ENCODE peak calls at places on chromosomes 4 and X, in six cellular contexts. One of them, this sample, is unnamed. For H3K4me1, the result is how much of the 10 kb centered on the place peaks cover.

GRCh38 chrX:109936114-109936513 is 66.8 kb upstream of the TMEM164 start:
- DNase-seq in heart left ventricle: no peak
- DNase-seq in keratinocyte: no peak
- DNase-seq in Peyer's patch: no peak
- DNase-seq in mucosa of descending colon: no peak
- DNase-seq in IMR-90: peak
- DNase-seq in this sample: no peak

GRCh38 chrX:128931071-128931470 is 592.2 kb downstream of the SMARCA1 start:
- DNase-seq in heart left ventricle: no peak
- DNase-seq in mucosa of descending colon: peak
- DNase-seq in Peyer's patch: no peak
- DNase-seq in IMR-90: no peak
- DNase-seq in keratinocyte: no peak
- DNase-seq in this sample: no peak

GRCh38 chr4:55169352-55169959 is 44.1 kb upstream of the KDR start:
- DNase-seq in keratinocyte: no peak
- DNase-seq in Peyer's patch: no peak
- DNase-seq in mucosa of descending colon: no peak
- DNase-seq in heart left ventricle: no peak
- DNase-seq in IMR-90: peak
- DNase-seq in this sample: peak

GRCh38 chr4:15672096-15672495 is 9.5 kb upstream of the FAM200B start:
- DNase-seq in mucosa of descending colon: no peak
- DNase-seq in keratinocyte: no peak
- DNase-seq in IMR-90: no peak
- DNase-seq in Peyer's patch: no peak
- DNase-seq in heart left ventricle: no peak
- DNase-seq in this sample: no peak

GRCh38 chr4:150411527-150411926 is 170.4 kb upstream of the MAB21L2 start:
- DNase-seq in heart left ventricle: no peak
- DNase-seq in Peyer's patch: no peak
- DNase-seq in mucosa of descending colon: no peak
- DNase-seq in IMR-90: no peak
- DNase-seq in keratinocyte: no peak
- DNase-seq in this sample: no peak

GRCh38 chr4:113004655-113005054 is 44.8 kb upstream of the ANK2 start:
- DNase-seq in IMR-90: no peak
- DNase-seq in mucosa of descending colon: no peak
- DNase-seq in heart left ventricle: no peak
- DNase-seq in Peyer's patch: no peak
- DNase-seq in keratinocyte: no peak
- DNase-seq in this sample: no peak

GRCh38 chr4:147340111-147340510 is 140.8 kb upstream of the EDNRA start:
- DNase-seq in keratinocyte: no peak
- DNase-seq in heart left ventricle: no peak
- DNase-seq in Peyer's patch: no peak
- DNase-seq in IMR-90: peak
- DNase-seq in mucosa of descending colon: no peak
- DNase-seq in this sample: no peak

GRCh38 chr4:139625487-139625886 is 40.1 kb upstream of the MGST2 start:
- DNase-seq in keratinocyte: no peak
- DNase-seq in Peyer's patch: no peak
- DNase-seq in IMR-90: no peak
- DNase-seq in mucosa of descending colon: no peak
- DNase-seq in heart left ventricle: no peak
- DNase-seq in this sample: no peak

GRCh38 chr4:108399610-108400265 is 220.6 kb upstream of the RPL34 start:
- DNase-seq in heart left ventricle: no peak
- DNase-seq in keratinocyte: no peak
- DNase-seq in IMR-90: no peak
- DNase-seq in mucosa of descending colon: no peak
- DNase-seq in Peyer's patch: no peak
- DNase-seq in this sample: no peak

GRCh38 chrX:103678199-103678993 is 8.1 kb downstream of the MORF4L2 start:
- DNase-seq in heart left ventricle: no peak
- DNase-seq in keratinocyte: no peak
- DNase-seq in IMR-90: peak
- DNase-seq in Peyer's patch: no peak
- DNase-seq in mucosa of descending colon: no peak
- DNase-seq in this sample: no peak

GRCh38 chr4:37749398-37749988 is 63.3 kb upstream of the RELL1 start:
- DNase-seq in mucosa of descending colon: no peak
- DNase-seq in keratinocyte: no peak
- DNase-seq in IMR-90: no peak
- DNase-seq in heart left ventricle: no peak
- DNase-seq in Peyer's patch: no peak
- DNase-seq in this sample: no peak

GRCh38 chrX:118240359-118240758 is 105.5 kb upstream of the WDR44 start:
- DNase-seq in Peyer's patch: no peak
- DNase-seq in mucosa of descending colon: no peak
- DNase-seq in heart left ventricle: peak
- DNase-seq in keratinocyte: no peak
- DNase-seq in IMR-90: no peak
- DNase-seq in this sample: no peak

GRCh38 chr4:171049380-171049779 is 763.8 kb upstream of the GALNTL6 start:
- DNase-seq in mucosa of descending colon: no peak
- DNase-seq in IMR-90: no peak
- DNase-seq in heart left ventricle: no peak
- DNase-seq in keratinocyte: no peak
- DNase-seq in Peyer's patch: no peak
- DNase-seq in this sample: no peak

GRCh38 chrX:15988661-15989603 is 134.3 kb upstream of the AP1S2 start:
- DNase-seq in mucosa of descending colon: no peak
- DNase-seq in IMR-90: peak
- DNase-seq in keratinocyte: no peak
- DNase-seq in Peyer's patch: no peak
- DNase-seq in heart left ventricle: no peak
- DNase-seq in this sample: no peak

GRCh38 chr4:43757147-43757546 is 691.5 kb downstream of the KCTD8 start:
- DNase-seq in heart left ventricle: no peak
- DNase-seq in mucosa of descending colon: no peak
- DNase-seq in Peyer's patch: no peak
- DNase-seq in keratinocyte: no peak
- DNase-seq in IMR-90: no peak
- DNase-seq in this sample: no peak

GRCh38 chr4:17562157-17562556 is 14.8 kb upstream of the LAP3 start:
- DNase-seq in Peyer's patch: no peak
- DNase-seq in heart left ventricle: no peak
- DNase-seq in IMR-90: no peak
- DNase-seq in mucosa of descending colon: peak
- DNase-seq in keratinocyte: no peak
- DNase-seq in this sample: no peak

GRCh38 chrX:2499507-2499906 is 1.3 kb downstream of the DHRSX start:
- DNase-seq in keratinocyte: no peak
- DNase-seq in mucosa of descending colon: no peak
- DNase-seq in IMR-90: no peak
- DNase-seq in heart left ventricle: no peak
- DNase-seq in Peyer's patch: no peak
- DNase-seq in this sample: no peak

GRCh38 chr4:151524610-151525009 is 115.6 kb downstream of the FHIP1A start:
- DNase-seq in heart left ventricle: no peak
- DNase-seq in IMR-90: no peak
- DNase-seq in mucosa of descending colon: no peak
- DNase-seq in Peyer's patch: no peak
- DNase-seq in keratinocyte: peak
- DNase-seq in this sample: no peak

GRCh38 chrX:33207056-33207455 is 4.3 kb downstream of the DMD start:
- DNase-seq in heart left ventricle: no peak
- DNase-seq in IMR-90: peak
- DNase-seq in mucosa of descending colon: no peak
- DNase-seq in keratinocyte: no peak
- DNase-seq in Peyer's patch: no peak
- DNase-seq in this sample: no peak

GRCh38 chrX:42686706-42687105 is 91.3 kb downstream of the PPP1R2C start:
- DNase-seq in Peyer's patch: no peak
- DNase-seq in IMR-90: no peak
- DNase-seq in heart left ventricle: no peak
- DNase-seq in keratinocyte: no peak
- DNase-seq in mucosa of descending colon: no peak
- DNase-seq in this sample: no peak

GRCh38 chrX:116318672-116319071 is 117.7 kb upstream of the SLC6A14 start:
- DNase-seq in Peyer's patch: no peak
- DNase-seq in keratinocyte: no peak
- DNase-seq in heart left ventricle: no peak
- DNase-seq in IMR-90: no peak
- DNase-seq in mucosa of descending colon: no peak
- DNase-seq in this sample: no peak

GRCh38 chr4:39406763-39407583 is at the start of gene KLB:
- DNase-seq in mucosa of descending colon: peak
- DNase-seq in keratinocyte: no peak
- DNase-seq in Peyer's patch: no peak
- DNase-seq in heart left ventricle: no peak
- DNase-seq in IMR-90: no peak
- DNase-seq in this sample: no peak

DNA sequence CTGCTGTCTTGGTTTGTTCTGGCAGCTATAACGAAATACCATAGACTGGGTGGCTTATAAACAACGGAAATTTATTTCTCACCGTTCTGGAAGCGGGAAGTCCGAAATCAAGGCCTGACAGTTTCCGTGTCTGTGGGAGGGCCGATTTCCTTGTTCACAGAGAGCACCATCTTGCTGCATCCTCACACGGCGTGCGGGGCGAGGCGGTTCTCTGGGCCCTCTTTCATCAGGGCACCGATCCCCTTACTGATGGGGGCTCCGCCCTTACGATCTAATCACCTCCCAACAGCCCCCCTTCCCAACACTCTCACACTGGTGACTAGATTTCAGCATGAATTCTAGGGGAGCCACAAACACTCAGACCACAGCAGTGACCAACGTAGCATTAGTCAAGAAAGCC is 578.3 kb upstream of the FAT1 start:
- DNase-seq in Peyer's patch: no peak
- DNase-seq in heart left ventricle: no peak
- DNase-seq in keratinocyte: no peak
- DNase-seq in IMR-90: no peak
- DNase-seq in mucosa of descending colon: no peak
- DNase-seq in this sample: no peak
- H3K4me1 ChIP-seq in Peyer's patch: under half
- H3K4me1 ChIP-seq in heart left ventricle: under half
- H3K4me1 ChIP-seq in keratinocyte: under half
- H3K4me1 ChIP-seq in IMR-90: under half
- H3K4me1 ChIP-seq in mucosa of descending colon: under half
- H3K4me1 ChIP-seq in this sample: under half

DNA sequence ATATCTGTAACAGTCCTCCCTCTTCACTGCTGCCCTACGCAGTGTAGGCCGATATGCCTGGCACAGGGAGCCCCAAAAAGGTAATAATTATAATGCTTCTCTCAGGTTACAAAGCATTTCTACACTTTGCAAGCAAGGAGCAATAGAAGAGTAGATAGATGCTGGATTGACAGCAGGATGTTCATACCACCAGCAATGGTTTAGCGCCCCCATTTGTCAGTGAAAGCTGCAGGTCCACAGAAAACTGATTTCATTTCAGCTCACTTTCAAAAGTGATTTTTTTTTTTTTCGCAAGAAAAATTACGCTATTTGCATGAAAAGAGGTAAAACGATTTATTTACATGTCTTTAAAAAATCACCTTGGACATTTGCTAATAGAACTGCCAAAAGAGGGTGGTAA is 34.5 kb downstream of the HPF1 start:
- DNase-seq in keratinocyte: no peak
- DNase-seq in mucosa of descending colon: peak
- DNase-seq in Peyer's patch: no peak
- DNase-seq in heart left ventricle: no peak
- DNase-seq in IMR-90: no peak
- DNase-seq in this sample: no peak
- TF ChIP-seq CTCF in keratinocyte: no peak
- TF ChIP-seq CTCF in mucosa of descending colon: no peak
- TF ChIP-seq CTCF in Peyer's patch: no peak
- TF ChIP-seq CTCF in heart left ventricle: no peak
- TF ChIP-seq CTCF in IMR-90: peak
- TF ChIP-seq CTCF in this sample: no peak

GRCh38 chr4:102562995-102563394 is 61.8 kb downstream of the NFKB1 start:
- DNase-seq in Peyer's patch: no peak
- DNase-seq in IMR-90: peak
- DNase-seq in heart left ventricle: no peak
- DNase-seq in mucosa of descending colon: no peak
- DNase-seq in keratinocyte: no peak
- DNase-seq in this sample: no peak

GRCh38 chr4:102557636-102558035 is 56.5 kb downstream of the NFKB1 start:
- DNase-seq in IMR-90: no peak
- DNase-seq in heart left ventricle: no peak
- DNase-seq in Peyer's patch: no peak
- DNase-seq in keratinocyte: no peak
- DNase-seq in mucosa of descending colon: no peak
- DNase-seq in this sample: no peak

GRCh38 chr4:102564399-102564921 is 63.3 kb downstream of the NFKB1 start:
- DNase-seq in Peyer's patch: no peak
- DNase-seq in heart left ventricle: no peak
- DNase-seq in mucosa of descending colon: no peak
- DNase-seq in keratinocyte: no peak
- DNase-seq in IMR-90: peak
- DNase-seq in this sample: no peak

GRCh38 chr4:102560743-102561341 is 59.7 kb downstream of the NFKB1 start:
- DNase-seq in heart left ventricle: no peak
- DNase-seq in IMR-90: no peak
- DNase-seq in Peyer's patch: no peak
- DNase-seq in keratinocyte: no peak
- DNase-seq in mucosa of descending colon: no peak
- DNase-seq in this sample: no peak

DNA sequence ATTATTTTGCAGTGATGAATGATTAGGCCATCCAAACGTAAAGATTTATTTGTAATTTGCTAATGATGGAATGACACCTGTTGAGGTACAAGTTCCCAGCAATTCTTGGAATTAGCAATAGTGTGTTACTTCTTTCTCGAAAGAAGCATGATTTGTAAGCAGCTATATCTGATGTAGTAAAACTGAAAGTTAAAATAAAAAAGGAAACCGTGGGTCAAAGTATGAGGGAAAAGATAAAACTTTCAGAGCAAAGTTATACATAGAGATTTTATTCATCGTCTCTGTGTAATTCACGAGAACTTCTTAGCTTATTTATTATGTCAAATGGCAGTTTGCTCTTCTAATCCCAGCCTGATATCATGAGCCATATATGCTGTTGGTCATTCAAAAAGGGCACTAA is 59.0 kb downstream of the NFKB1 start:
- DNase-seq in IMR-90: no peak
- DNase-seq in Peyer's patch: no peak
- DNase-seq in mucosa of descending colon: no peak
- DNase-seq in heart left ventricle: no peak
- DNase-seq in keratinocyte: no peak
- DNase-seq in this sample: no peak
- H3K4me3 ChIP-seq in IMR-90: no peak
- H3K4me3 ChIP-seq in Peyer's patch: no peak
- H3K4me3 ChIP-seq in mucosa of descending colon: no peak
- H3K4me3 ChIP-seq in heart left ventricle: no peak
- H3K4me3 ChIP-seq in keratinocyte: no peak
- H3K4me3 ChIP-seq in this sample: no peak

DNA sequence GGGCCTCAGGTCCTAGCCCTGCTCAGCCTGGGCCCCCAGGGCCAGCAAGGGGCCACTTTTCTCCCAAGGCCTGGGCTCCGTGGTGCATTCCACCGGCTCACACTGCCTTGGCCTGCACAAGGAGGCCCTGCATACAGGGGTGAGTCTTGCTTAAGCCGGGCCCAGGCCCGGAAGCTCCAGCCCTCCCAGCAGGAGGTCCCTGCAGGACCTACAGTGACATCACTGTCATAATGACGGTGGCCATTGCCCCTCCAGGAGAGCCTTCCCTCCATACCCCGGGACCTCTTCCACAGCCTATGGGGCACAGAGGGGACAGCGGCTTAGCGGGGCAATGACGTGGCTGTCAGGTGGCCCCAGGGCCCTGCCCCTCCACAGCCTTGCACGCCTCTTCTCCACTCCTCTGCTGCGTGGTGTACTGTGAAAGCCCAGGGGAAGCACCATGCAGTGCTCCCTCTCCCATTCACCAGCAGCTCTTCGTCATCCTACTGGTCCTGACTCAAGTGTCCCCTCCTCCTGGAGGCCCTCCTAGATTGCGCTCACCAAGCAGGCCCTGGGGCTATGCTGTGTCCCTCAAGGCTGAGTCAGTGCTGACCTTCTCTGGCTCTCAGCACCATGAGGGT is 32.3 kb upstream of the AFAP1 start:
- DNase-seq in mucosa of descending colon: no peak
- DNase-seq in keratinocyte: peak
- DNase-seq in IMR-90: no peak
- DNase-seq in heart left ventricle: no peak
- DNase-seq in Peyer's patch: no peak
- DNase-seq in this sample: no peak
- H3K4me1 ChIP-seq in mucosa of descending colon: under half
- H3K4me1 ChIP-seq in keratinocyte: half or more
- H3K4me1 ChIP-seq in IMR-90: under half
- H3K4me1 ChIP-seq in heart left ventricle: under half
- H3K4me1 ChIP-seq in Peyer's patch: under half
- H3K4me1 ChIP-seq in this sample: under half